ENCODE peak calls at places on chromosomes 1 and 21, in six cellular contexts. One of them, this sample, is unnamed.

GRCh38 chr1:204363335-204364114 is 3.8 kb upstream of the PLEKHA6 start:
- DNase-seq in Peyer's patch: peak; percentile 69
- DNase-seq in cardiac fibroblast: peak; percentile 83
- DNase-seq in type B pancreatic cell: peak; percentile 77
- DNase-seq in lower lobe of right lung: peak; percentile 75
- DNase-seq in brain microvascular endothelial cell: peak; percentile 51
- DNase-seq in this sample: peak; percentile 55

GRCh38 chr1:234645474-234645953 is 35.5 kb upstream of the IRF2BP2 start:
- DNase-seq in Peyer's patch: no peak
- DNase-seq in cardiac fibroblast: peak; percentile 43
- DNase-seq in type B pancreatic cell: no peak
- DNase-seq in lower lobe of right lung: no peak
- DNase-seq in brain microvascular endothelial cell: no peak
- DNase-seq in this sample: no peak

GRCh38 chr1:203381151-203381751 is 30.3 kb upstream of the FMOD start:
- DNase-seq in Peyer's patch: peak; percentile 39
- DNase-seq in cardiac fibroblast: no peak
- DNase-seq in type B pancreatic cell: no peak
- DNase-seq in lower lobe of right lung: no peak
- DNase-seq in brain microvascular endothelial cell: no peak
- DNase-seq in this sample: no peak

GRCh38 chr1:9289090-9289534 is 3.6 kb upstream of the SPSB1 start:
- DNase-seq in Peyer's patch: peak; percentile 90
- DNase-seq in cardiac fibroblast: peak; percentile 87
- DNase-seq in type B pancreatic cell: no peak
- DNase-seq in lower lobe of right lung: peak; percentile 77
- DNase-seq in brain microvascular endothelial cell: peak; percentile 81
- DNase-seq in this sample: peak; percentile 76

GRCh38 chr1:66460776-66461175 is 73.2 kb upstream of the SGIP1 start:
- DNase-seq in Peyer's patch: no peak
- DNase-seq in cardiac fibroblast: no peak
- DNase-seq in type B pancreatic cell: no peak
- DNase-seq in lower lobe of right lung: no peak
- DNase-seq in brain microvascular endothelial cell: no peak
- DNase-seq in this sample: no peak

GRCh38 chr1:174326278-174326677 is 121.5 kb upstream of the GPR52 start:
- DNase-seq in Peyer's patch: no peak
- DNase-seq in cardiac fibroblast: no peak
- DNase-seq in type B pancreatic cell: no peak
- DNase-seq in lower lobe of right lung: no peak
- DNase-seq in brain microvascular endothelial cell: no peak
- DNase-seq in this sample: no peak

GRCh38 chr1:19121192-19121591 is 88.9 kb downstream of the UBR4 start:
- DNase-seq in Peyer's patch: no peak
- DNase-seq in cardiac fibroblast: no peak
- DNase-seq in type B pancreatic cell: no peak
- DNase-seq in lower lobe of right lung: no peak
- DNase-seq in brain microvascular endothelial cell: no peak
- DNase-seq in this sample: no peak

GRCh38 chr1:52601976-52602327 is 219 bp upstream of the GPX7 start:
- DNase-seq in Peyer's patch: no peak
- DNase-seq in cardiac fibroblast: peak; percentile 16
- DNase-seq in type B pancreatic cell: no peak
- DNase-seq in lower lobe of right lung: no peak
- DNase-seq in brain microvascular endothelial cell: no peak
- DNase-seq in this sample: no peak

GRCh38 chr1:244599937-244600350 is 53.0 kb upstream of the DESI2 start:
- DNase-seq in Peyer's patch: no peak
- DNase-seq in cardiac fibroblast: peak; percentile 97
- DNase-seq in type B pancreatic cell: no peak
- DNase-seq in lower lobe of right lung: no peak
- DNase-seq in brain microvascular endothelial cell: peak; percentile 93
- DNase-seq in this sample: no peak

GRCh38 chr1:232987741-232988140 is 37.3 kb downstream of the NTPCR start:
- DNase-seq in Peyer's patch: no peak
- DNase-seq in cardiac fibroblast: no peak
- DNase-seq in type B pancreatic cell: no peak
- DNase-seq in lower lobe of right lung: no peak
- DNase-seq in brain microvascular endothelial cell: no peak
- DNase-seq in this sample: no peak

GRCh38 chr1:65955071-65955470 is 162.4 kb downstream of the PDE4B start:
- DNase-seq in Peyer's patch: no peak
- DNase-seq in cardiac fibroblast: no peak
- DNase-seq in type B pancreatic cell: no peak
- DNase-seq in lower lobe of right lung: no peak
- DNase-seq in brain microvascular endothelial cell: no peak
- DNase-seq in this sample: no peak

GRCh38 chr1:1333551-1334241 is 2.6 kb downstream of the TAS1R3 start:
- DNase-seq in Peyer's patch: no peak
- DNase-seq in cardiac fibroblast: no peak
- DNase-seq in type B pancreatic cell: no peak
- DNase-seq in lower lobe of right lung: no peak
- DNase-seq in brain microvascular endothelial cell: no peak
- DNase-seq in this sample: no peak

GRCh38 chr1:161182214-161182613 is 4.9 kb upstream of the B4GALT3 start:
- DNase-seq in Peyer's patch: peak; percentile 39
- DNase-seq in cardiac fibroblast: peak; percentile 85
- DNase-seq in type B pancreatic cell: no peak
- DNase-seq in lower lobe of right lung: no peak
- DNase-seq in brain microvascular endothelial cell: no peak
- DNase-seq in this sample: peak; percentile 42

GRCh38 chr1:68270993-68271392 is 38.7 kb upstream of the WLS start:
- DNase-seq in Peyer's patch: no peak
- DNase-seq in cardiac fibroblast: peak; percentile 59
- DNase-seq in type B pancreatic cell: no peak
- DNase-seq in lower lobe of right lung: no peak
- DNase-seq in brain microvascular endothelial cell: no peak
- DNase-seq in this sample: no peak

GRCh38 chr21:35995522-35996088 is 64.7 kb downstream of the SETD4 start:
- DNase-seq in Peyer's patch: no peak
- DNase-seq in cardiac fibroblast: no peak
- DNase-seq in type B pancreatic cell: no peak
- DNase-seq in lower lobe of right lung: no peak
- DNase-seq in brain microvascular endothelial cell: no peak
- DNase-seq in this sample: no peak

GRCh38 chr1:205925730-205926129 is 17.5 kb downstream of the SLC26A9 start:
- DNase-seq in Peyer's patch: no peak
- DNase-seq in cardiac fibroblast: peak; percentile 98
- DNase-seq in type B pancreatic cell: no peak
- DNase-seq in lower lobe of right lung: no peak
- DNase-seq in brain microvascular endothelial cell: peak; percentile 93
- DNase-seq in this sample: no peak

GRCh38 chr1:34360574-34360973 is 183.9 kb downstream of the C1orf94 start:
- DNase-seq in Peyer's patch: no peak
- DNase-seq in cardiac fibroblast: no peak
- DNase-seq in type B pancreatic cell: no peak
- DNase-seq in lower lobe of right lung: no peak
- DNase-seq in brain microvascular endothelial cell: no peak
- DNase-seq in this sample: no peak

DNA sequence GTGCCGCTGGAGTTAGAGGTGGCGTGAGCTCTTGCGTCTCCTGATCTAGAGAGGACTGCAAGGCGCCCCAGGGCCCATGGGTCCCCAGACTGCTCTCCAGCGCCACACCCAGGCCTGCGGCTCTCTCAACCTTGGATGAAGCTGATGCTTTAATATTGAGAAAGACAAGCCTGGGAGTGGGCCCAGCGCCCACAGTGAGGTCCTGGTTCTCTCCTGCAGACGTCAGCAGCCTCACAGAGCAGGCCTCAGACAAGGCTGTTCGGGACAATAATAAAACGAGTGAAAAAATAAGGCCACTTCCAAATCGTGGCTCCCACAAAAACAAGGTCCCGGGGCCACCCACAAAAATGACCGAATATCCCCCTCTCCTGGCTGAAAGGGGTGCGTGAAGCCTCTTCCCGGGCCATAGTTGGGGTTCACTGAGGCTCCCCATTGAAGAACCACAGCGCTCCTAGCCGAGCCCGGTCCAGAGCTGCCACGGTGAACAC is 6.0 kb upstream of the DNMT3L start:
- DNase-seq in Peyer's patch: peak; percentile 53
- DNase-seq in cardiac fibroblast: no peak
- DNase-seq in type B pancreatic cell: no peak
- DNase-seq in lower lobe of right lung: no peak
- DNase-seq in brain microvascular endothelial cell: no peak
- DNase-seq in this sample: no peak
- TF ChIP-seq CTCF in Peyer's patch: peak; percentile 2
- TF ChIP-seq CTCF in cardiac fibroblast: peak; percentile 8
- TF ChIP-seq CTCF in type B pancreatic cell: no peak
- TF ChIP-seq CTCF in lower lobe of right lung: peak; percentile 28
- TF ChIP-seq CTCF in brain microvascular endothelial cell: no peak
- TF ChIP-seq CTCF in this sample: no peak

DNA sequence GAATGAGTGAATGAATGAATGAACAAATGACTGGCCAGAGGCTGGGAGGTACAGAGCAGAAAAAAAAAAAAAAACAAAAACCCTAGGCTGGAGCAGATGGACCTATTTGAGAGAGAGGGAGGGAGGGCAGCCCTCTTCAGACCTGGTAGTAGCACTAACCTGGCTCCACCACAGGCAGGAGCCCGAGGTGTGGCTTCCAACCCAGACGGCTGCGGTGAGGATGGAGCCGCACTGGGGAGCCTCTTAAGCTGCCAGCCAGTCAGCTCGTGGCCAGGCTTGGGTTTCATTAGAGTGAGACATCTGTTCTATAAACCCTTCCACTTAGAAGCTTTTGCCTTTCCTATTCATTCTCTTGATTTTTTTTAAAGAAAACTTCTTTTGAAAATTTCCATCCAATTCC is 16.8 kb downstream of the LGR6 start:
- DNase-seq in Peyer's patch: no peak
- DNase-seq in cardiac fibroblast: no peak
- DNase-seq in type B pancreatic cell: no peak
- DNase-seq in lower lobe of right lung: no peak
- DNase-seq in brain microvascular endothelial cell: no peak
- DNase-seq in this sample: no peak
- TF ChIP-seq CTCF in Peyer's patch: no peak
- TF ChIP-seq CTCF in cardiac fibroblast: no peak
- TF ChIP-seq CTCF in type B pancreatic cell: no peak
- TF ChIP-seq CTCF in lower lobe of right lung: no peak
- TF ChIP-seq CTCF in brain microvascular endothelial cell: peak; percentile 34
- TF ChIP-seq CTCF in this sample: no peak

DNA sequence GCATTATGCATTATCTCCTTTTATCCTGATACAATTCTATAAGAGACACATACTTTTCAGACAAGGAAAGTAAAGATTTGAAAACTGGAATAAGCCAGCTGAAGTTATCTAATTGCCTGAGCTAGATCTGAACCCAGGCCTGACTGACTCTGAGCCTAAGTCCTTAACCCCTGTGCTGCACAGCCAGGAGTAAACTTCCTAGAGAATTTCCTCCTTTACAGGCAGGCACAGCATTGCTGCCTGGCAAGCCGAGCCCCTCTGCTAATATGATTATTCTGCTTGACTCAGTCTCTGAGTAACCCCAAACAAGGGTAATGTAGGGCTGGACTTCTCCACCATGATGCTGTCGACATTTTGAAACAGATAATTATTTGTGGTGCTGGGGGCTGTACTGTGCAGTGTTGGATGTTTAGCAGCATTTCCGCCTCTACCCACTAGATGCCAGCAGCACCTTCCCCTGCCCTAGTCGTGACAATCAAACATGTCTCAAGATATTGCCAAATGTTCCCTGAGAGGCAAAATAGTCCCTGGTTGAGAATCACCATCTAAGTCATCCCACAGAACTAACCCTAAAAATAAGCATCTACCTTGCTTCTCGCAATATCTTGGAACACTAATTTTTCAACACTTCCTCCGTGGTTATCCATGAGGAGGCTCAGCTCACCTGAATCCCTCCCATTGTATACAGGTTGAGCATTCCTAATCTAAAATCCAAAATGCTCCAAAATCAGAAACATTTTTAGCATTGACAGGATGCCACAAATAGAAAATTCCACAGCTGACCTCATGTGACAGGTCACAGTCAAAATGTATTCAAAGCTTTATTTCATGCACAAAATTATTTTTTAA is 18.5 kb downstream of the CAMK1G start:
- DNase-seq in Peyer's patch: no peak
- DNase-seq in cardiac fibroblast: peak; percentile 66
- DNase-seq in type B pancreatic cell: no peak
- DNase-seq in lower lobe of right lung: no peak
- DNase-seq in brain microvascular endothelial cell: peak; percentile 28
- DNase-seq in this sample: no peak
- TF ChIP-seq CTCF in Peyer's patch: no peak
- TF ChIP-seq CTCF in cardiac fibroblast: peak; percentile 77
- TF ChIP-seq CTCF in type B pancreatic cell: peak; percentile 73
- TF ChIP-seq CTCF in lower lobe of right lung: peak; percentile 59
- TF ChIP-seq CTCF in brain microvascular endothelial cell: peak; percentile 85
- TF ChIP-seq CTCF in this sample: peak; percentile 20

GRCh38 chr1:83844546-83844945 is 154.4 kb downstream of the TTLL7 start:
- DNase-seq in Peyer's patch: no peak
- DNase-seq in cardiac fibroblast: no peak
- DNase-seq in type B pancreatic cell: no peak
- DNase-seq in lower lobe of right lung: no peak
- DNase-seq in brain microvascular endothelial cell: no peak
- DNase-seq in this sample: no peak

GRCh38 chr1:83850849-83851248 is 148.1 kb downstream of the TTLL7 start:
- DNase-seq in Peyer's patch: no peak
- DNase-seq in cardiac fibroblast: no peak
- DNase-seq in type B pancreatic cell: no peak
- DNase-seq in lower lobe of right lung: no peak
- DNase-seq in brain microvascular endothelial cell: no peak
- DNase-seq in this sample: no peak

GRCh38 chr1:83845437-83846071 is 153.4 kb downstream of the TTLL7 start:
- DNase-seq in Peyer's patch: no peak
- DNase-seq in cardiac fibroblast: peak; percentile 33
- DNase-seq in type B pancreatic cell: no peak
- DNase-seq in lower lobe of right lung: no peak
- DNase-seq in brain microvascular endothelial cell: no peak
- DNase-seq in this sample: no peak

GRCh38 chr1:83846138-83846537 is 152.8 kb downstream of the TTLL7 start:
- DNase-seq in Peyer's patch: no peak
- DNase-seq in cardiac fibroblast: no peak
- DNase-seq in type B pancreatic cell: no peak
- DNase-seq in lower lobe of right lung: no peak
- DNase-seq in brain microvascular endothelial cell: no peak
- DNase-seq in this sample: no peak

DNA sequence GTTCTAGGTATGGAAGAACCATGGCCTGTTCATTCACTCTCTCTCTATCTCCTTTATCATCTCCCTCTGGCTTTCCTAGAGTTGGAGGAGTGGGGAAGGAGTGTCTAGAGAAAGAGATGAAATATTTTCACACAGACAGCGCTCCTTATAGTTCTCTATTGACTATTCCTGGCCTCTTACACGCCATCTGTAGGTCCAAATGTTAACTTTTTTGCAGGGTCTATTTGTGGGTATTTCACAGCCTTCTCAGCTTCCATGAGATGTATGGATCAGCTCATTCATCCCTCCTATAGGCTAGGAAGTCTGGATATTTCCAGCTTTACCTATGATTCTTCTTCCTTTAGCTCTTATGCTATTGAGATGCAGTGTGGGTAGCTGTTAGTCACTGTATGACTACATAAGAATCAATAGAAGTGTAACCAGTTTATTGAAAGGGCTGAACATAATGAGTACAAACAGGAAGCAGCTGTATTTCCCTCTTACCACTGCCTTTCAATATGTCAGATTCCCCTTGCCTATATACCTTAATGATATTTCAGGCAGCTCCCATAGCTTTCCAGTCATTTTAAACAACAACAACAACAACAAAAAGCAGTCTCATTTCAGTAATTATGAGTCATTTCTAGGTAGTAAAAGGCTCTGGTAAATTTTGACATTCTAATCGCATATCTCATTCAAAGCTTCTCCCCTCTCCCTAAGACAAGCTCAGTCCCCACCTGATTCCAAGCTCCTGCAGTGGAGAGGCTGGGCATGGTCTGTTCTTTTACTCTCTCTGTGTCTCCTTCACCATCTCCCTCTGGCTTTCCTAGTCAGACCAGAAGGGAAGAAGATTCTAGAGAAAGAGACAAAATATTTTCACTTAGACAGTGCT is 149.5 kb downstream of the TTLL7 start:
- DNase-seq in Peyer's patch: no peak
- DNase-seq in cardiac fibroblast: no peak
- DNase-seq in type B pancreatic cell: no peak
- DNase-seq in lower lobe of right lung: no peak
- DNase-seq in brain microvascular endothelial cell: no peak
- DNase-seq in this sample: no peak
- TF ChIP-seq CTCF in Peyer's patch: no peak
- TF ChIP-seq CTCF in cardiac fibroblast: no peak
- TF ChIP-seq CTCF in type B pancreatic cell: peak; percentile 28
- TF ChIP-seq CTCF in lower lobe of right lung: no peak
- TF ChIP-seq CTCF in brain microvascular endothelial cell: no peak
- TF ChIP-seq CTCF in this sample: no peak

This sample was measured in natural killer cell.